ENCODE peak calls at places on chromosomes 2 and 18, in ten cellular contexts. P is GM23338, M is body of pancreas, C is upper lobe of right lung, R is vagina, U is Peyer's patch, F is ovary, E is HCT116, O is H9, N is right atrium auricular region. I is an unnamed sample. For H3K4me1, the result is how much of the 10 kb centered on the place peaks cover.

GRCh38 chr2:170715932-170716777 is 1.0 kb downstream of the SP5 start:
- DNase-seq in P (peak), M (peak), C (peak), R (no peak), U (no peak), F (no peak), E (no peak), O (peak), N (no peak), I (peak)

GRCh38 chr18:37847544-37847943 is 281.9 kb upstream of the CELF4 start:
- DNase-seq in P (no peak), M (no peak), C (no peak), R (peak), U (no peak), F (no peak), E (no peak), O (no peak), N (no peak), I (no peak)

GRCh38 chr2:195533771-195534642 is 123.0 kb upstream of the SLC39A10 start:
- DNase-seq in P (peak), M (no peak), C (peak), R (no peak), U (peak), F (no peak), E (peak), O (no peak), N (peak), I (no peak)

GRCh38 chr18:2654828-2655152 is 736 bp upstream of the SMCHD1 start:
- DNase-seq in P (peak), M (no peak), C (no peak), R (no peak), U (no peak), F (no peak), E (no peak), O (no peak), N (no peak), I (no peak)

GRCh38 chr18:46167971-46168370 is 63.8 kb downstream of the HAUS1 start:
- DNase-seq in P (peak), M (no peak), C (peak), R (no peak), U (peak), F (no peak), E (no peak), O (no peak), N (no peak), I (peak)

GRCh38 chr2:66929632-66930385 is 467.3 kb upstream of the ETAA1 start:
- DNase-seq in P (no peak), M (peak), C (peak), R (peak), U (peak), F (peak), E (no peak), O (no peak), N (no peak), I (no peak)

GRCh38 chr18:43574974-43575373 is 297.7 kb upstream of the SYT4 start:
- DNase-seq in P (no peak), M (no peak), C (no peak), R (no peak), U (no peak), F (no peak), E (no peak), O (no peak), N (no peak), I (no peak)

GRCh38 chr2:44546469-44547127 is 184.9 kb downstream of the CAMKMT start:
- DNase-seq in P (no peak), M (no peak), C (no peak), R (no peak), U (no peak), F (no peak), E (no peak), O (no peak), N (no peak), I (no peak)

GRCh38 chr2:190627881-190628412 is 20.9 kb upstream of the NAB1 start:
- DNase-seq in P (peak), M (peak), C (no peak), R (no peak), U (no peak), F (no peak), E (no peak), O (no peak), N (no peak), I (peak)

GRCh38 chr18:55317322-55317721 is 270.7 kb downstream of the TCF4 start:
- DNase-seq in P (no peak), M (no peak), C (no peak), R (no peak), U (no peak), F (no peak), E (no peak), O (no peak), N (no peak), I (no peak)

GRCh38 chr2:122326448-122326847 is 571.0 kb downstream of the TSN start:
- DNase-seq in P (no peak), M (no peak), C (no peak), R (no peak), U (no peak), F (no peak), E (no peak), O (no peak), N (no peak), I (no peak)

GRCh38 chr18:9952633-9953416 is 39.0 kb downstream of the VAPA start:
- DNase-seq in P (no peak), M (no peak), C (no peak), R (no peak), U (no peak), F (no peak), E (no peak), O (no peak), N (no peak), I (no peak)

GRCh38 chr18:24878289-24878688 is 417.9 kb downstream of the HRH4 start:
- DNase-seq in P (peak), M (no peak), C (no peak), R (no peak), U (no peak), F (no peak), E (no peak), O (no peak), N (no peak), I (no peak)

GRCh38 chr2:23386422-23387220 is 1.6 kb downstream of the KLHL29 start:
- DNase-seq in P (peak), M (no peak), C (peak), R (peak), U (peak), F (no peak), E (no peak), O (no peak), N (no peak), I (peak)

GRCh38 chr18:74476154-74476553 is 19.0 kb upstream of the DIPK1C start:
- DNase-seq in P (peak), M (no peak), C (no peak), R (no peak), U (no peak), F (no peak), E (no peak), O (peak), N (no peak), I (no peak)

GRCh38 chr2:220071716-220072115 is 444.3 kb downstream of the SLC4A3 start:
- DNase-seq in P (no peak), M (no peak), C (no peak), R (no peak), U (no peak), F (no peak), E (no peak), O (no peak), N (no peak), I (no peak)

GRCh38 chr18:59155140-59155539 is 15.5 kb downstream of the SEC11C start:
- DNase-seq in P (no peak), M (no peak), C (no peak), R (no peak), U (no peak), F (no peak), E (no peak), O (no peak), N (no peak), I (no peak)

GRCh38 chr2:70978388-70979357 is at the start of gene ANKRD53:
- DNase-seq in P (peak), M (peak), C (peak), R (peak), U (peak), F (peak), E (no peak), O (peak), N (no peak), I (peak)

GRCh38 chr2:146604521-146604920 is 1240.3 kb upstream of the ACVR2A start:
- DNase-seq in P (no peak), M (no peak), C (no peak), R (no peak), U (no peak), F (no peak), E (no peak), O (no peak), N (no peak), I (no peak)

GRCh38 chr2:201971516-201972228 is 62.0 kb upstream of the FZD7 start:
- DNase-seq in P (no peak), M (no peak), C (no peak), R (no peak), U (no peak), F (no peak), E (no peak), O (no peak), N (no peak), I (no peak)

GRCh38 chr2:85954192-85954900 is 65.6 kb upstream of the ST3GAL5 start:
- DNase-seq in P (no peak), M (no peak), C (peak), R (no peak), U (no peak), F (no peak), E (no peak), O (no peak), N (no peak), I (no peak)

GRCh38 chr18:73461038-73461779 is 593.4 kb upstream of the NETO1 start:
- DNase-seq in P (peak), M (no peak), C (no peak), R (no peak), U (no peak), F (no peak), E (no peak), O (no peak), N (no peak), I (no peak)

GRCh38 chr2:165901595-165901994 is 52.0 kb downstream of the TTC21B start:
- DNase-seq in P (no peak), M (no peak), C (no peak), R (no peak), U (no peak), F (no peak), E (no peak), O (no peak), N (no peak), I (no peak)

GRCh38 chr2:187324631-187325030 is 123.4 kb downstream of the CALCRL start:
- DNase-seq in P (no peak), M (no peak), C (no peak), R (no peak), U (no peak), F (no peak), E (no peak), O (no peak), N (no peak), I (no peak)

GRCh38 chr2:101311390-101312019 is 3.0 kb upstream of the RNF149 start:
- DNase-seq in P (no peak), M (no peak), C (no peak), R (no peak), U (peak), F (no peak), E (no peak), O (no peak), N (no peak), I (no peak)

GRCh38 chr2:175097297-175097696 is 70.7 kb downstream of the ATF2 start:
- DNase-seq in P (no peak), M (no peak), C (no peak), R (no peak), U (no peak), F (no peak), E (no peak), O (no peak), N (no peak), I (no peak)

GRCh38 chr18:26491194-26491816 is 57.0 kb downstream of the KCTD1 start:
- DNase-seq in P (no peak), M (no peak), C (no peak), R (no peak), U (no peak), F (no peak), E (no peak), O (no peak), N (no peak), I (no peak)

GRCh38 chr2:29014811-29015414 is 33.8 kb downstream of the TOGARAM2 start:
- DNase-seq in P (no peak), M (no peak), C (no peak), R (no peak), U (peak), F (no peak), E (no peak), O (no peak), N (peak), I (peak)

GRCh38 chr2:169667583-169667982 is 26.6 kb downstream of the CFAP210 start:
- DNase-seq in P (no peak), M (no peak), C (no peak), R (no peak), U (no peak), F (no peak), E (no peak), O (no peak), N (no peak), I (no peak)

GRCh38 chr18:3546106-3546505 is 96.1 kb downstream of the TGIF1 start:
- DNase-seq in P (no peak), M (no peak), C (no peak), R (no peak), U (no peak), F (no peak), E (no peak), O (no peak), N (no peak), I (no peak)

GRCh38 chr2:10170256-10170655 is 47.7 kb downstream of the RRM2 start:
- DNase-seq in P (no peak), M (no peak), C (no peak), R (no peak), U (no peak), F (no peak), E (no peak), O (no peak), N (no peak), I (no peak)

GRCh38 chr2:8653485-8653884 is 28.4 kb upstream of the ID2 start:
- DNase-seq in P (no peak), M (no peak), C (peak), R (no peak), U (no peak), F (no peak), E (no peak), O (no peak), N (no peak), I (no peak)

GRCh38 chr2:174636979-174637378 is 39.4 kb upstream of the WIPF1 start:
- DNase-seq in P (peak), M (no peak), C (no peak), R (no peak), U (no peak), F (no peak), E (no peak), O (no peak), N (no peak), I (no peak)

DNA sequence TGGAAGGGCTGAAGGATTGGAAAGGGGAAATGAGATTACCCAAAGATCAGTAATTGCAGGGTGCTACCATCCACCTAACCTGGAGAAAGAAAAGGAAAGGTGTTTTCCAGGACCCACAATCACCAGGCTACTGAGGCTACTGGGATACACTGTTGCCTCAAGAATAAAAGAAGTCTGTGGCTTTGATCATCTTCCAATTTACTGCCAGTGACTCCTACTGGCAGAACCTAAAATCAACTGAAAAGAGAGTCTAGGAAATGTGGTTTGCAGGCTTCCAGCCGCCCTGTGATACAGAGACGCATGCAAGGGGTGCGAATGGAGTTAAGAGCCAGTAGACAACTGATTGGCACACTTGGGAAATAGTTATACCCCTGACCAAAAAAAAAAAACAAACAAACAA is 16.6 kb upstream of the TTL start:
- DNase-seq in P (peak), M (no peak), C (no peak), R (no peak), U (no peak), F (no peak), E (no peak), O (no peak), N (no peak), I (no peak)
- TF ChIP-seq CTCF in P (peak), M (no peak), C (no peak), R (no peak), U (no peak), F (no peak), E (peak), O (peak), N (no peak), I (no peak)

GRCh38 chr2:237698338-237698694 is 70.9 kb downstream of the LRRFIP1 start:
- DNase-seq in P (no peak), M (no peak), C (peak), R (no peak), U (peak), F (peak), E (no peak), O (peak), N (no peak), I (no peak)

GRCh38 chr2:237700583-237701032 is 73.2 kb downstream of the LRRFIP1 start:
- DNase-seq in P (peak), M (no peak), C (peak), R (peak), U (peak), F (no peak), E (no peak), O (no peak), N (peak), I (no peak)

GRCh38 chr2:237701033-237701858 is 73.9 kb downstream of the LRRFIP1 start:
- DNase-seq in P (peak), M (no peak), C (peak), R (peak), U (peak), F (no peak), E (no peak), O (no peak), N (no peak), I (no peak)

GRCh38 chr2:237701859-237702370 is 74.5 kb downstream of the LRRFIP1 start:
- DNase-seq in P (no peak), M (no peak), C (no peak), R (peak), U (peak), F (no peak), E (no peak), O (no peak), N (no peak), I (no peak)

GRCh38 chr2:237699870-237700582 is 72.6 kb downstream of the LRRFIP1 start:
- DNase-seq in P (peak), M (no peak), C (peak), R (peak), U (peak), F (no peak), E (no peak), O (no peak), N (no peak), I (no peak)
- H3K4me1 ChIP-seq in P (half or more), M (half or more), C (half or more), R (half or more), U (under half), F (under half), E (under half), O (under half), N (half or more), I (half or more)

DNA sequence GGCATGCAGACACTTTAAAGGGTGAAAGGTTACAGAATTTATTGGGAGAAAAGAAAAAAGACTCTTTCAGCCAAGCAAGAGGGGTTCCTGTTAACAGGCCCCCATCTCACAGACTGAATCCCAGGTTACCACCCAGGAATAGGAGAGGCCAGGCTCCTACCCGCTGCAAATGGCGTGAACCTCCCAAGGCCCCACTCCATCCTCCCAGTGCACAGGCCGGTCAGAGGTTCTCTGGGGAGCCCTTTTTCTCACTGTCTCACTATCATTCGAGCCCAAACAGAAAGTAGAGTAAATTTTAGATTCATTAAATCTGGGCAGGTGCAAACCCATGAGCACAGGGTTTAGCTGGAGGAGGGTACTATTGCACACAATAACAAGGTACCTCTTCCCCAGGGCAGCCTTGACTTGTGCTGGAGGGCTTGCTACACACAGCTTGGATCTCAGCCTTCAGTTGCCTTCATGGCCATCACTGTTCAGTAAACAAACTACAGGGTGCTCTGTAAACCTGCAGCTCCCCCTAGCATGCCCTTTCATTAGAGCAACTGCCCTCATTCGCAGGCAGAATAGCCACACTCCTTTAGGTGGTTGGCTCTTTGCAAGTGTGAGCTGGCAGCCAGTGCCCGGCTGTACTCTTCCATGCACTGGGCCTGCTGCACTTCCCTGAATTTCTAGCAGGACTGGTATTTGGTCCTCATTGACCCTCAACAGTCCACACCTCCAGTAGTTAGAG is 7.3 kb upstream of the PLEK start:
- DNase-seq in P (peak), M (peak), C (no peak), R (no peak), U (peak), F (peak), E (peak), O (peak), N (no peak), I (no peak)
- TF ChIP-seq CTCF in P (peak), M (peak), C (peak), R (no peak), U (no peak), F (no peak), E (peak), O (peak), N (peak), I (no peak)

GRCh38 chr2:48991415-48992131 is 162.7 kb downstream of the FSHR start:
- DNase-seq in P (no peak), M (no peak), C (no peak), R (no peak), U (peak), F (no peak), E (no peak), O (no peak), N (no peak), I (no peak)
- H3K4me1 ChIP-seq in P (under half), M (under half), C (under half), R (under half), U (under half), F (under half), E (under half), O (under half), N (under half), I (under half)

GRCh38 chr18:31553800-31554199 is 37.9 kb upstream of the TTR start:
- DNase-seq in P (peak), M (no peak), C (no peak), R (no peak), U (no peak), F (no peak), E (peak), O (peak), N (no peak), I (no peak)
- TF ChIP-seq CTCF in P (peak), M (no peak), C (no peak), R (no peak), U (no peak), F (no peak), E (no peak), O (peak), N (no peak), I (no peak)